ENCODE peak calls at places on chromosomes 1 and 21, in four cellular contexts. O is LoVo; D is iPS-NIHi11; M is effector memory CD8-positive, alpha-beta T cell. W is an unnamed sample.

GRCh38 chr1:248804771-248805681 is 20.7 kb downstream of the SH3BP5L start:
- DNase-seq in D (no peak), M (no peak), O (no peak), W (no peak)

GRCh38 chr1:29808141-29808995 is 572.0 kb downstream of the PTPRU start:
- DNase-seq in D (no peak), O (no peak), M (no peak), W (no peak)

GRCh38 chr1:243730499-243731150 is 119.4 kb downstream of the AKT3 start:
- DNase-seq in M (no peak), O (no peak), D (no peak), W (no peak)

GRCh38 chr1:95042286-95042685 is 30.5 kb downstream of the ALG14 start:
- DNase-seq in M (no peak), D (no peak), O (no peak), W (no peak)

GRCh38 chr1:41915786-41916571 is 2.7 kb downstream of the HIVEP3 start:
- DNase-seq in D (no peak), M (peak), O (no peak), W (no peak)

GRCh38 chr1:19113362-19114092 is 96.5 kb downstream of the UBR4 start:
- DNase-seq in M (no peak), D (peak), O (peak), W (no peak)

GRCh38 chr21:19130379-19131028 is 726.9 kb upstream of the TMPRSS15 start:
- DNase-seq in D (no peak), M (no peak), O (no peak), W (no peak)

GRCh38 chr21:14523234-14523633 is 22.9 kb downstream of the SAMSN1 start:
- DNase-seq in O (no peak), D (no peak), M (no peak), W (no peak)

GRCh38 chr1:18085387-18086074 is 22.1 kb upstream of the IGSF21 start:
- DNase-seq in D (no peak), M (no peak), O (no peak), W (no peak)

GRCh38 chr1:160117709-160118183 is 2.2 kb downstream of the ATP1A2 start:
- DNase-seq in O (no peak), M (no peak), D (peak), W (no peak)

GRCh38 chr1:94602312-94602711 is 60.8 kb upstream of the F3 start:
- DNase-seq in O (peak), D (no peak), M (peak), W (no peak)

GRCh38 chr1:219271914-219272545 is 98.4 kb downstream of the LYPLAL1 start:
- DNase-seq in M (no peak), O (no peak), D (no peak), W (no peak)

GRCh38 chr1:190478193-190479007 is 736 bp upstream of the BRINP3 start:
- DNase-seq in O (no peak), M (no peak), D (peak), W (no peak)

GRCh38 chr1:59593798-59594790 is 220.7 kb upstream of the HOOK1 start:
- DNase-seq in M (no peak), O (no peak), D (no peak), W (no peak)

GRCh38 chr1:210233216-210233494 is 559 bp downstream of the SERTAD4 start:
- DNase-seq in O (no peak), D (peak), M (no peak), W (no peak)

GRCh38 chr1:200526709-200527612 is 93.6 kb downstream of the KIF14 start:
- DNase-seq in O (no peak), D (no peak), M (no peak), W (no peak)

GRCh38 chr21:45468051-45468970 is 63.3 kb downstream of the COL18A1 start:
- DNase-seq in M (no peak), D (no peak), O (no peak), W (no peak)

GRCh38 chr1:17234405-17234804 is 14.5 kb upstream of the PADI3 start:
- DNase-seq in M (no peak), O (no peak), D (no peak), W (no peak)

GRCh38 chr1:8238141-8239038 is 79.5 kb upstream of the SLC45A1 start:
- DNase-seq in D (no peak), M (no peak), O (no peak), W (no peak)

GRCh38 chr1:99180343-99180808 is 83.9 kb upstream of the PLPPR4 start:
- DNase-seq in D (peak), O (peak), M (peak), W (peak)

GRCh38 chr1:151012684-151013471 is 4.6 kb downstream of the PRUNE1 start:
- DNase-seq in O (peak), D (no peak), M (no peak), W (no peak)

GRCh38 chr1:181257117-181257516 is 168.6 kb downstream of the IER5 start:
- DNase-seq in M (no peak), O (no peak), D (no peak), W (no peak)

GRCh38 chr1:54885863-54886723 is 902 bp downstream of the DHCR24 start:
- DNase-seq in D (peak), O (peak), M (no peak), W (no peak)

GRCh38 chr1:69315823-69316222 is 251.9 kb upstream of the LRRC7 start:
- DNase-seq in D (no peak), O (no peak), M (no peak), W (no peak)

GRCh38 chr1:101723415-101723814 is 273.3 kb downstream of the OLFM3 start:
- DNase-seq in D (no peak), O (no peak), M (no peak), W (no peak)

GRCh38 chr1:240824238-240824637 is 212.3 kb upstream of the GREM2 start:
- DNase-seq in D (peak), O (no peak), M (no peak), W (no peak)

GRCh38 chr21:46515109-46515508 is 56.4 kb downstream of the DIP2A start:
- DNase-seq in M (peak), O (no peak), D (no peak), W (no peak)

GRCh38 chr1:82565546-82565945 is 764.8 kb downstream of the ADGRL2 start:
- DNase-seq in D (peak), O (no peak), M (no peak), W (no peak)

GRCh38 chr1:23376890-23377811 is 7.5 kb upstream of the ZNF436 start:
- DNase-seq in O (peak), D (peak), M (no peak), W (no peak)

GRCh38 chr1:46714976-46715375 is 3.9 kb downstream of the EFCAB14 start:
- DNase-seq in O (no peak), D (no peak), M (no peak), W (no peak)

GRCh38 chr1:55584521-55585401 is 369.6 kb upstream of the USP24 start:
- DNase-seq in O (no peak), M (no peak), D (peak), W (no peak)

GRCh38 chr1:66624412-66625060 is 90.6 kb downstream of the SGIP1 start:
- DNase-seq in O (no peak), M (no peak), D (no peak), W (no peak)

GRCh38 chr1:165356876-165357275 is 361 bp upstream of the LMX1A start:
- DNase-seq in D (no peak), M (no peak), O (no peak), W (no peak)

GRCh38 chr1:207034998-207035397 is 2.4 kb upstream of the C1orf116 start:
- DNase-seq in O (peak), M (no peak), D (no peak), W (no peak)

GRCh38 chr21:41639766-41640165 is 127.1 kb downstream of the RIPK4 start:
- DNase-seq in O (no peak), D (no peak), M (no peak), W (no peak)

GRCh38 chr1:66535149-66535548 is 1.2 kb downstream of the SGIP1 start:
- DNase-seq in M (no peak), D (no peak), O (no peak), W (no peak)

GRCh38 chr1:196856053-196856452 is 31.8 kb upstream of the CFHR4 start:
- DNase-seq in O (no peak), D (no peak), M (no peak), W (no peak)

GRCh38 chr1:224726783-224727182 is 110.7 kb downstream of the CNIH3 start:
- DNase-seq in O (peak), D (no peak), M (no peak), W (no peak)

GRCh38 chr1:177209357-177209756 is 38.6 kb downstream of the BRINP2 start:
- DNase-seq in M (no peak), D (peak), O (peak), W (peak)

W was measured in esophagus squamous epithelium.